ENCODE peak calls at places on chromosome 21, in five cellular contexts. A is mesendoderm, L is iPS DF 6.9, Y is heart right ventricle, C is ovary. Z is an unnamed sample. For H3K27me3, the result is how much of the 10 kb centered on the place peaks cover.

GRCh38 chr21:16305686-16306085 is 575.9 kb downstream of the USP25 start:
- DNase-seq in Y (no peak), L (no peak), A (peak), C (peak), Z (no peak)

GRCh38 chr21:38669186-38669585 is 136.5 kb upstream of the ETS2 start:
- DNase-seq in L (no peak), Y (no peak), A (peak), C (no peak), Z (peak)

GRCh38 chr21:35227774-35228173 is 178.7 kb upstream of the RUNX1 start:
- DNase-seq in L (no peak), Y (no peak), C (no peak), A (no peak), Z (no peak)

GRCh38 chr21:28699186-28699585 is 293.5 kb downstream of the LTN1 start:
- DNase-seq in A (no peak), Y (no peak), L (no peak), C (no peak), Z (no peak)

GRCh38 chr21:36825683-36826082 is 126.8 kb downstream of the SIM2 start:
- DNase-seq in Y (no peak), C (no peak), A (no peak), L (no peak), Z (no peak)

GRCh38 chr21:29376556-29376955 is 77.8 kb downstream of the BACH1 start:
- DNase-seq in Y (peak), L (peak), A (peak), C (peak), Z (peak)

GRCh38 chr21:29293495-29293894 is 5.2 kb upstream of the BACH1 start:
- DNase-seq in Y (no peak), C (no peak), L (no peak), A (no peak), Z (no peak)

GRCh38 chr21:31184462-31184861 is 146.2 kb upstream of the KRTAP19-8 start:
- DNase-seq in Y (no peak), C (no peak), L (no peak), A (peak), Z (no peak)

GRCh38 chr21:16821588-16821987 is 691.3 kb upstream of the CXADR start:
- DNase-seq in C (no peak), L (no peak), A (peak), Y (no peak), Z (no peak)

GRCh38 chr21:29130234-29130993 is at the start of gene MAP3K7CL:
- DNase-seq in Y (peak), L (no peak), A (peak), C (peak), Z (no peak)

GRCh38 chr21:34510148-34511142 is 1.6 kb downstream of the KCNE1 start:
- DNase-seq in A (peak), C (no peak), L (no peak), Y (peak), Z (peak)

GRCh38 chr21:19268634-19269138 is 865.1 kb upstream of the TMPRSS15 start:
- DNase-seq in L (no peak), A (no peak), Y (no peak), C (no peak), Z (no peak)

GRCh38 chr21:15631342-15631741 is 98.4 kb upstream of the USP25 start:
- DNase-seq in L (no peak), Y (no peak), A (no peak), C (no peak), Z (no peak)

GRCh38 chr21:29991624-29992023 is 51.8 kb upstream of the GRIK1 start:
- DNase-seq in C (no peak), Y (no peak), A (no peak), L (no peak), Z (peak)

GRCh38 chr21:21196087-21196486 is 197.9 kb downstream of the NCAM2 start:
- DNase-seq in Y (no peak), L (no peak), C (no peak), A (no peak), Z (no peak)

GRCh38 chr21:38277501-38278111 is 20.8 kb downstream of the KCNJ15 start:
- DNase-seq in A (no peak), C (peak), L (no peak), Y (no peak), Z (no peak)

GRCh38 chr21:31336739-31337040 is 7.4 kb downstream of the TIAM1 start:
- DNase-seq in C (no peak), Y (no peak), L (no peak), A (no peak), Z (no peak)

GRCh38 chr21:39313042-39313456 is 383 bp downstream of the BRWD1 start:
- DNase-seq in C (peak), L (no peak), Y (peak), A (no peak), Z (peak)

GRCh38 chr21:30227633-30228404 is 11.9 kb upstream of the CLDN8 start:
- DNase-seq in A (no peak), C (peak), L (no peak), Y (peak), Z (no peak)

GRCh38 chr21:34204481-34205439 is 131.4 kb downstream of the MRPS6 start:
- DNase-seq in L (no peak), Y (no peak), C (no peak), A (no peak), Z (peak)

GRCh38 chr21:35943752-35944151 is 116.6 kb downstream of the SETD4 start:
- DNase-seq in Y (no peak), L (no peak), C (no peak), A (no peak), Z (no peak)

GRCh38 chr21:14995695-14996490 is 68.9 kb downstream of the NRIP1 start:
- DNase-seq in L (no peak), Y (peak), C (no peak), A (peak), Z (no peak)

GRCh38 chr21:37043818-37044217 is 29.1 kb downstream of the PIGP start:
- DNase-seq in Y (no peak), A (no peak), L (no peak), C (no peak), Z (no peak)

GRCh38 chr21:21159253-21159899 is 161.2 kb downstream of the NCAM2 start:
- DNase-seq in L (no peak), A (no peak), C (no peak), Y (no peak), Z (no peak)

GRCh38 chr21:45079351-45079750 is 5.0 kb downstream of the ADARB1 start:
- DNase-seq in Y (no peak), L (no peak), C (no peak), A (no peak), Z (no peak)
- H3K27me3 ChIP-seq in Y (under half), L (under half), C (under half), A (under half), Z (under half)

DNA sequence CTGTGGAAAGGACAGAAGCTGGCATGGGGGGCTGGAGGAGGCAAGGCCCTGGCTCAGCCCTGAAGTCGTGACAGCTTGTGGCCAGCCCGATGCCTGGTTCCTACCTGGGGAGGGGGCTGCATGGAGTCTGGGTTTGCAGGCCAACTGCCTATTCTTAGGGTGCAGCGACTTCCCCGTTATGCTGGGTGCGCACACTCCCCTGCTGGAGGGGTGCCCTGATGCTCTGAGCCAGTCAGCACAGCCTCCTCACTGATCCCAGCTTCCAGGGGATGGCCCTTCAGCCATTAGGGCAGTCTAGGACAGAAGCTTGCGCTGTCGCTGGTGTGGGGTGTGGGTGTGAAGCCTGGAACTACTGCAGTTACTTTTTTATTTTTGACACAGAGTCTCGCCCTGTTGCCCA is 30.0 kb upstream of the SLC19A1 start:
- DNase-seq in A (no peak), Y (no peak), C (no peak), L (no peak), Z (no peak)
- H3K27me3 ChIP-seq in A (under half), Y (under half), C (under half), L (under half), Z (under half)

GRCh38 chr21:41765393-41765950 is 1.4 kb downstream of the RIPK4 start:
- DNase-seq in A (no peak), Y (no peak), C (no peak), L (no peak), Z (peak)

GRCh38 chr21:41764558-41765392 is 2.1 kb downstream of the RIPK4 start:
- DNase-seq in A (no peak), Y (no peak), L (no peak), C (no peak), Z (peak)

GRCh38 chr21:41767606-41768370 is 936 bp upstream of the RIPK4 start:
- DNase-seq in Y (no peak), A (no peak), C (no peak), L (no peak), Z (peak)

GRCh38 chr21:41766883-41767605 is at the start of gene RIPK4:
- DNase-seq in L (peak), C (no peak), Y (no peak), A (peak), Z (peak)

GRCh38 chr21:41766051-41766882 is 585 bp downstream of the RIPK4 start:
- DNase-seq in L (no peak), Y (no peak), C (no peak), A (no peak), Z (peak)
- H3K27me3 ChIP-seq in L (half or more), Y (half or more), C (under half), A (under half), Z (half or more)

DNA sequence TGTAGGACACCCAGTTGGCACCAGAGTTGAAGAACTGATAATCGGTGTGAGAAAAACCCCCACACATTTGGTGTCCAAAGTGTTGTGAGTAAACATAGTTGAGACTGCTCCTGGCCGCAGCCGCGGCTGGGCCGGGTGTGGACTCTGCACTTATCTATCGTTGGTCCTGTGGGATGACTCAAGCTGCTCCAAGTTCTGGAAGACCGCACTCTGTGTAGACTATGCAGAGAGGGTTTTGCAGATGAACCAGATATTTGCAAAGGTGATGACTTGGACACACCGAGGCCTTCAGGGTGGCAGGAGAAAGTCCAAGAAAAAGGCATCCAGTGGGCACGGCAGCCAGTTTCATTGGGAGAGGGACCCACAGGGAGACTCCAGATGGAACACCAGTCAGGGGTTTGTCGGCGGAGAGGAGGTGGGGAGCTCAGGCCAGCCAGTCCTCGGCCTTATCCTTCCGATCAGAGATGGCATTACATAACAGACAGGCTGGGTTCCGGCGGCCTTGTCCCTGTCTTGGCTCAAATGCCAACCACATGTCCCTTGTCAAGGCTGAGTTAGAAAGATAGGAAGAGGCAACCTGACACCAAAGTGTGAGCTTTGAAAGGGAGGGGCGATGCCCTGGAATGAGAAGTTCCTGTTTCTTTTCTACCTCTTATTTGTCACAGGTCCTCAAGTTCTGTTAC is 21.1 kb downstream of the C2CD2 start:
- DNase-seq in Y (no peak), L (no peak), A (peak), C (peak), Z (no peak)
- H3K27me3 ChIP-seq in Y (under half), L (under half), A (under half), C (under half), Z (under half)

GRCh38 chr21:43775795-43776430 is at the start of gene CSTB:
- DNase-seq in Y (peak), L (no peak), A (peak), C (peak), Z (peak)

GRCh38 chr21:43775190-43775589 is 918 bp downstream of the CSTB start:
- DNase-seq in L (no peak), Y (no peak), A (no peak), C (no peak), Z (peak)

GRCh38 chr21:43779660-43780059 is 3.6 kb upstream of the CSTB start:
- DNase-seq in L (no peak), C (no peak), Y (no peak), A (no peak), Z (no peak)

GRCh38 chr21:43777953-43778352 is 1.8 kb upstream of the CSTB start:
- DNase-seq in Y (no peak), C (no peak), A (no peak), L (no peak), Z (peak)

DNA sequence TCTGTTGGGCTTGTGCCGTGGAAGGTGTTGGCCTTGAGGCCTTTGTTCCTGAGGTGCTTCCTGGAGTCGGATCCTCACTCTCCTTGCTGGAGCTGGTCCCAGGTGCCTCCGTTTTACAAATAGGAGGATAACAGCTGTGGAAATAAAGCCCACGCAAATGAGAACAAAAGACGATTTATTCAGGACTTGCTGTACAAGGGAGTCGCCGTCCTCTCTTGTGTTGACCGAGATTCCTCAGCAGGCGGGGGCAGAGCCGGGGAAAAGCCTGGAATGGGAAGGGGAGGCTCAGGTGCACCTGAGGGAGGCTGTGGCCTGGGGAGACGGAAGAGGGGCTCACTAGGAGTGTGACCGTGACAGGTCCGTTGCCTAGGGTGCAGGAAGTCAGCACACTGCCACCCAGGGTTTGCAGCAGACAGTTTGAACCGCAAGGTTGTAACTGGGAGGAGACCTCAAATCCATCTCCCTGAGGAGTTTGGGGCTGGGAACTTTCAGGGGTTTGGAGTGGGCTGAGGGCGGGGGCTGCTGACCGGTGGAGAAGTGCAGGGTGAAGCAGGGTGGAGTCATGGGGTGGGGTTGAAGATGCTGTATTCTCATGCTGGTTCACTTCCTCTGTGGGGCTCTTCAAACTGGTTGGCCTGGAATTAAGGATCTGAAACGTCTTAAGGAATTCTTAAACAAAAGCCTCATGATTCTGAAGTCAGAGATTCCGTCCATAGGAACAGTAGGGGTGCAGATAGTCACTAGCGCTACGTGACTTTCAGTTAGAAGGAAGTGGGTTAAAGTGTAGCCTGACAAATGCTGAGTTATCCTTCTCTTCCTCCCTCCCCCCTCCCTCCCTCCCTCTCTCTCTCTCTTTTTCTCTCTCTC is 2.6 kb upstream of the CSTB start:
- DNase-seq in L (no peak), Y (no peak), A (peak), C (no peak), Z (peak)
- H3K27me3 ChIP-seq in L (under half), Y (under half), A (under half), C (under half), Z (under half)

GRCh38 chr21:44898851-44899767 is 21.6 kb downstream of the ITGB2 start:
- DNase-seq in A (no peak), C (no peak), L (no peak), Y (no peak), Z (no peak)
- H3K27me3 ChIP-seq in A (under half), C (under half), L (under half), Y (under half), Z (under half)

GRCh38 chr21:33027401-33028185 is 1.9 kb downstream of the OLIG2 start:
- DNase-seq in C (no peak), Y (no peak), L (no peak), A (no peak), Z (peak)

GRCh38 chr21:33025471-33026298 is at the start of gene OLIG2:
- DNase-seq in Y (no peak), L (peak), C (no peak), A (peak), Z (peak)

GRCh38 chr21:33026878-33027400 is 1.2 kb downstream of the OLIG2 start:
- DNase-seq in Y (no peak), C (no peak), L (no peak), A (no peak), Z (peak)

GRCh38 chr21:33025106-33025470 is 647 bp upstream of the OLIG2 start:
- DNase-seq in C (no peak), Y (no peak), A (peak), L (no peak), Z (peak)

DNA sequence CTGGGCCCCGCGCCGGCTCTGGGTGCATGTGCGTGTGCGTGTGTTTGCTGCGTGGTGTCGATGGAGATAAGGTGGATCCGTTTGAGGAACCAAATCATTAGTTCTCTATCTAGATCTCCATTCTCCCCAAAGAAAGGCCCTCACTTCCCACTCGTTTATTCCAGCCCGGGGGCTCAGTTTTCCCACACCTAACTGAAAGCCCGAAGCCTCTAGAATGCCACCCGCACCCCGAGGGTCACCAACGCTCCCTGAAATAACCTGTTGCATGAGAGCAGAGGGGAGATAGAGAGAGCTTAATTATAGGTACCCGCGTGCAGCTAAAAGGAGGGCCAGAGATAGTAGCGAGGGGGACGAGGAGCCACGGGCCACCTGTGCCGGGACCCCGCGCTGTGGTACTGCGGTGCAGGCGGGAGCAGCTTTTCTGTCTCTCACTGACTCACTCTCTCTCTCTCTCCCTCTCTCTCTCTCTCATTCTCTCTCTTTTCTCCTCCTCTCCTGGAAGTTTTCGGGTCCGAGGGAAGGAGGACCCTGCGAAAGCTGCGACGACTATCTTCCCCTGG is 644 bp downstream of the OLIG2 start:
- DNase-seq in C (no peak), A (no peak), L (no peak), Y (no peak), Z (peak)
- H3K27me3 ChIP-seq in C (under half), A (half or more), L (half or more), Y (half or more), Z (half or more)

DNA sequence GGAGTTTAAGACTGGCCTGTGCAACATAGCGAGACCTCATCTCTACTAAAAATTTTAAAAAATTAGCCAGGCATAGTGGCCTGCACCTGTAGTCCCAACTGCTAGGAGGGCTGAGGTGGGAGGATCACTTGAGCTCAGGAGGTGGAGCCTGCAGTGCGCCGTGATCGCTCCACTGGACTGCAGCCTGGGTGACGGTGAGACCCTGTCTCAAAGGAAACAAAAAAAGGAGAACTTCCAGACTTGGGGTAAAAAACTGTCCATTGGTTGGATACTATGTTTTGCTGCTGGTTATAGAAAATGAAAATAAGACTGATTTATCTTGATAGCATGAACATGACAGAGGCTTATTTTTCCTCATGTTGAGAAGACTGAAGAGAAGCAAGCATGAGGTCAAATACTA is 79.4 kb downstream of the WDR4 start:
- DNase-seq in Y (no peak), A (no peak), L (no peak), C (no peak), Z (no peak)
- H3K27me3 ChIP-seq in Y (under half), A (under half), L (under half), C (under half), Z (under half)